ENCODE peak calls at places on chromosomes 13 and 19, in four cellular contexts. I, B, D and X are unnamed samples.
A peak's percentile ranks its signal among the peaks of the same experiment; 100 is the strongest.

GRCh38 chr13:65499251-65499650 is 1730.9 kb downstream of the PCDH9 start:
- DNase-seq in B (no peak), D (no peak), I (no peak), X (no peak)

GRCh38 chr13:33322474-33322827 is 36.9 kb upstream of the STARD13 start:
- DNase-seq in I (no peak), B (no peak), D (no peak), X (no peak)

GRCh38 chr13:33262554-33262953 is 23.0 kb downstream of the STARD13 start:
- DNase-seq in D (no peak), B (no peak), I (no peak), X (no peak)

GRCh38 chr19:55149078-55150003 is at the start of gene TNNT1:
- DNase-seq in I (no peak), D (peak; percentile 77), B (no peak), X (no peak)

GRCh38 chr13:73335226-73335625 is 276.4 kb downstream of the KLF5 start:
- DNase-seq in I (no peak), D (no peak), B (no peak), X (no peak)

GRCh38 chr19:34274827-34275625 is 20.7 kb downstream of the GARRE1 start:
- DNase-seq in D (peak; percentile 76), I (no peak), B (no peak), X (no peak)

GRCh38 chr13:40192516-40193257 is 473.8 kb downstream of the FOXO1 start:
- DNase-seq in D (no peak), I (no peak), B (no peak), X (no peak)

GRCh38 chr13:46401432-46401831 is 14.4 kb upstream of the RUBCNL start:
- DNase-seq in B (peak; percentile 71), D (no peak), I (no peak), X (no peak)

GRCh38 chr19:10861118-10861651 is 10.2 kb upstream of the CARM1 start:
- DNase-seq in B (peak; percentile 67), I (no peak), D (peak; percentile 72), X (peak; percentile 15)

GRCh38 chr13:113927661-113928581 is 46.0 kb downstream of the C13orf46 start:
- DNase-seq in I (no peak), B (no peak), D (peak; percentile 98), X (no peak)

GRCh38 chr13:97895383-97895782 is 58.1 kb upstream of the IPO5 start:
- DNase-seq in D (no peak), I (no peak), B (no peak), X (no peak)

GRCh38 chr19:29849234-29849633 is 37.4 kb downstream of the CCNE1 start:
- DNase-seq in I (no peak), D (no peak), B (no peak), X (no peak)

GRCh38 chr13:97240789-97241734 is 18.9 kb downstream of the MBNL2 start:
- DNase-seq in B (no peak), I (no peak), D (no peak), X (no peak)

GRCh38 chr13:34347784-34348573 is 530.0 kb downstream of the RFC3 start:
- DNase-seq in B (no peak), I (no peak), D (no peak), X (no peak)

GRCh38 chr13:32278456-32278855 is 36.7 kb downstream of the ZAR1L start:
- DNase-seq in B (no peak), I (no peak), D (peak; percentile 74), X (no peak)

GRCh38 chr13:58004761-58005160 is 373.2 kb downstream of the PCDH17 start:
- DNase-seq in I (no peak), D (no peak), B (no peak), X (no peak)